ENCODE peak calls at places on chromosome 11, in ten cellular contexts. R is PC-9, H is neuronal stem cell, S is ascending aorta, C is psoas muscle, X is upper lobe of left lung, J is cardiac muscle cell, A is right lobe of liver, Y is neural progenitor cell, F is HCT116. W is an unnamed sample.

GRCh38 chr11:3808846-3809623 is 675 bp downstream of the PGAP2 start:
- DNase-seq in R (peak), H (no peak), S (no peak), C (no peak), X (peak), J (peak), A (no peak), Y (peak), F (peak), W (peak)

GRCh38 chr11:1153951-1154487 is 3.7 kb upstream of the MUC5AC start:
- DNase-seq in R (peak), H (no peak), S (peak), C (peak), X (peak), J (no peak), A (peak), Y (no peak), F (peak), W (no peak)

GRCh38 chr11:11332141-11332710 is 20.8 kb downstream of the CSNK2A3 start:
- DNase-seq in R (no peak), H (no peak), S (no peak), C (no peak), X (no peak), J (no peak), A (no peak), Y (no peak), F (no peak), W (no peak)

GRCh38 chr11:44358713-44359112 is 48.8 kb upstream of the ALX4 start:
- DNase-seq in R (no peak), H (no peak), S (no peak), C (no peak), X (no peak), J (no peak), A (no peak), Y (no peak), F (no peak), W (no peak)

GRCh38 chr11:101448881-101449442 is 134.8 kb downstream of the TRPC6 start:
- DNase-seq in R (no peak), H (no peak), S (no peak), C (no peak), X (no peak), J (no peak), A (no peak), Y (no peak), F (no peak), W (no peak)

GRCh38 chr11:31903225-31904074 is 92.3 kb upstream of the PAX6 start:
- DNase-seq in R (no peak), H (no peak), S (no peak), C (no peak), X (no peak), J (peak), A (peak), Y (no peak), F (no peak), W (no peak)

GRCh38 chr11:38693306-38693705 is 2095.3 kb upstream of the RAG2 start:
- DNase-seq in R (no peak), H (no peak), S (no peak), C (no peak), X (no peak), J (no peak), A (peak), Y (no peak), F (no peak), W (no peak)

GRCh38 chr11:8959546-8960166 is 4.6 kb downstream of the TMEM9B start:
- DNase-seq in R (peak), H (peak), S (no peak), C (no peak), X (peak), J (peak), A (no peak), Y (peak), F (peak), W (peak)

GRCh38 chr11:88521354-88522310 is 184.1 kb upstream of the CTSC start:
- DNase-seq in R (no peak), H (no peak), S (no peak), C (no peak), X (no peak), J (no peak), A (no peak), Y (no peak), F (no peak), W (no peak)

GRCh38 chr11:3855808-3856491 is 486 bp downstream of the STIM1 start:
- DNase-seq in R (no peak), H (no peak), S (peak), C (peak), X (peak), J (peak), A (peak), Y (peak), F (no peak), W (no peak)

GRCh38 chr11:60195923-60196368 is 13.1 kb upstream of the MS4A6A start:
- DNase-seq in R (no peak), H (no peak), S (no peak), C (no peak), X (no peak), J (no peak), A (no peak), Y (no peak), F (no peak), W (no peak)

GRCh38 chr11:36478700-36479329 is 31.3 kb downstream of the TRAF6 start:
- DNase-seq in R (peak), H (peak), S (no peak), C (no peak), X (no peak), J (peak), A (no peak), Y (peak), F (peak), W (no peak)

GRCh38 chr11:100914415-100914814 is 215.2 kb downstream of the PGR start:
- DNase-seq in R (peak), H (no peak), S (no peak), C (no peak), X (no peak), J (no peak), A (no peak), Y (no peak), F (no peak), W (no peak)

GRCh38 chr11:250740-251299 is 14.0 kb downstream of the PSMD13 start:
- DNase-seq in R (no peak), H (peak), S (no peak), C (peak), X (peak), J (peak), A (no peak), Y (peak), F (no peak), W (no peak)

GRCh38 chr11:78659326-78660319 is 85.0 kb upstream of the NARS2 start:
- DNase-seq in R (no peak), H (no peak), S (no peak), C (no peak), X (no peak), J (no peak), A (peak), Y (no peak), F (no peak), W (no peak)

GRCh38 chr11:2551131-2551530 is 106.3 kb downstream of the KCNQ1 start:
- DNase-seq in R (no peak), H (no peak), S (no peak), C (peak), X (no peak), J (no peak), A (peak), Y (no peak), F (no peak), W (no peak)

DNA sequence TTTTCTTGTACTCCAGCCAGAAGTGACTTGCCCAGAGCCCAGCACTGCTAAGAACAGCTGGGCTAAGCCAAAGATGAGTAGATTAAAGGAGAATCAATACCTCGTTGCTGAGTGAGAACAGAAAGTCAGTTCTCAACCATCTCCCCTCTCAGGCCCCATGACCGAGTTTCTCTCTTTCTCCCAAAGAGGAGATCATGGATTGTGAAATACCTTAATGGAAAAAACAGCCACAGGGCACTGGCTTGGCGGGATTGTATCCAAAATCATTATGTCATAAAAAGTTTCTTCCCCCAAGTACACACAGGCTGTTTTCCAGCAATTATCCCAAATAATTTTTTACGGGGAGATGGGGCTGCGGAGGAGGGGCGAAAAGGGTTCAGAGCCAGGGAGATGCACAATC is 111.8 kb upstream of the TMEM45B start:
- DNase-seq in R (peak), H (no peak), S (no peak), C (no peak), X (no peak), J (no peak), A (no peak), Y (no peak), F (no peak), W (no peak)
- H3K27ac ChIP-seq in R (peak), H (no peak), S (no peak), C (no peak), X (no peak), J (no peak), A (peak), Y (no peak), F (no peak), W (peak)

GRCh38 chr11:110447343-110447742 is 17.6 kb downstream of the FDX1 start:
- DNase-seq in R (no peak), H (no peak), S (no peak), C (no peak), X (no peak), J (no peak), A (no peak), Y (no peak), F (no peak), W (no peak)
- H3K27ac ChIP-seq in R (no peak), H (no peak), S (no peak), C (no peak), X (no peak), J (no peak), A (no peak), Y (no peak), F (no peak), W (no peak)

DNA sequence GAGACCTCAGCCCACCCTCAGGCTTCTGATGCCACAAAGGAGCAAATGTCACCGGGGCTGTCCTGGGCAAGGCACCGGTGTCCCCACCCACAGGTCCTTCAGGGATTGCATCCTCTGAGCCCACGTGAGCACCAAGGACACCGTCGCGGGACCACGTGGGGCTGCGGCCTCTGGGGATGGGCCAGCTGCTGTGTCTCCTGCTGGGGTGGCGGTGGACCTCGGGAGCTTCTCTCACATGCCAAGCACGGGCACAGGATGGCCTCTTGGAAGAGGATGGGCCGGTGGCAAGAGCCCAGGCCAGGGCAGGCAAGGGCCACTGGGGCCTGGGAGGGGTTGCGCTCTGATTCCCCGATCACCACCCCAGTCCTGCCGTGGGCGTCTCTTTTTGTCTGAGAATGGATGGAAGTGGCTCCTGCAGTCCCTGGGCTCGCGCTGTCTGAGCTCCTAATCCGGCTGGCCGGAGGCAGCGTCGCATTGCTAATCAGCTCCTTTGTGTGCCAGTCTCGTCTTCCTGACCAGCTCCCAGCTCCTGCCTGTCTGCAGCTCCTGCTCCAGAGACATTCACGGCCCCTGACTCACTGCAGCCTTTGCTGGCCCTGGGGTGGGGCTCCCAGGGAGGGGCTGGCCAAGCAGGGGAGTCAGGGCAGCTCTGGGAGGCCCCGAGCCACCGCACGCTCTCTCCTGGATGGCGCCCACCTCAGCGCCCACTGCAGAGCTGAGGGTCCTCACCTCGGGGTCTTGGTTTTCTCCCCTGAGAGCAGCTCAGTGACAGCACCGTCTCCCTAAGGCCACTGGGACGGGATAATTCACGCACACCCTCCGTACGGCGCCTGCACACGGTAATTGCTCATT is 146.7 kb downstream of the CTTN start:
- DNase-seq in R (no peak), H (peak), S (no peak), C (no peak), X (no peak), J (no peak), A (peak), Y (peak), F (no peak), W (no peak)
- H3K27ac ChIP-seq in R (no peak), H (peak), S (no peak), C (no peak), X (no peak), J (no peak), A (no peak), Y (no peak), F (no peak), W (no peak)

GRCh38 chr11:118908931-118909618 is 16.7 kb downstream of the BCL9L start:
- DNase-seq in R (peak), H (no peak), S (no peak), C (peak), X (peak), J (peak), A (no peak), Y (peak), F (no peak), W (no peak)

GRCh38 chr11:118911880-118912741 is 13.6 kb downstream of the BCL9L start:
- DNase-seq in R (peak), H (no peak), S (peak), C (peak), X (peak), J (peak), A (no peak), Y (peak), F (peak), W (peak)

GRCh38 chr11:118909619-118910308 is 16.0 kb downstream of the BCL9L start:
- DNase-seq in R (peak), H (no peak), S (no peak), C (no peak), X (no peak), J (no peak), A (no peak), Y (no peak), F (no peak), W (no peak)

GRCh38 chr11:118911113-118911879 is 14.4 kb downstream of the BCL9L start:
- DNase-seq in R (peak), H (no peak), S (no peak), C (peak), X (no peak), J (no peak), A (no peak), Y (peak), F (no peak), W (no peak)

GRCh38 chr11:118910309-118911112 is 15.2 kb downstream of the BCL9L start:
- DNase-seq in R (peak), H (no peak), S (no peak), C (peak), X (peak), J (peak), A (no peak), Y (peak), F (no peak), W (no peak)
- H3K27ac ChIP-seq in R (peak), H (peak), S (peak), C (peak), X (peak), J (peak), A (peak), Y (peak), F (peak), W (peak)